ENCODE peak calls at places on chromosome 13, in five cellular contexts. V is HepG2, B is GM12878, P is K562, D is SK-N-SH. L is an unnamed sample.

GRCh38 chr13:80716610-80717081 is 375.7 kb upstream of the SPRY2 start:
- DNase-seq in V (no peak), B (no peak), P (no peak), D (no peak), L (no peak)

GRCh38 chr13:32391101-32391620 is 36.8 kb downstream of the N4BP2L1 start:
- DNase-seq in V (no peak), B (no peak), P (no peak), D (no peak), L (no peak)

GRCh38 chr13:46759861-46760260 is 37.1 kb downstream of the ESD start:
- DNase-seq in V (no peak), B (no peak), P (no peak), D (no peak), L (no peak)

GRCh38 chr13:37306778-37307544 is 201.5 kb upstream of the CSNK1A1L start:
- DNase-seq in V (no peak), B (no peak), P (no peak), D (no peak), L (no peak)

GRCh38 chr13:75687145-75687763 is 51.1 kb downstream of the LMO7 start:
- DNase-seq in V (peak; percentile 46), B (no peak), P (peak; percentile 9), D (peak; percentile 10), L (peak; percentile 24)

GRCh38 chr13:109422163-109422562 is 364.2 kb downstream of the IRS2 start:
- DNase-seq in V (no peak), B (no peak), P (no peak), D (no peak), L (no peak)

GRCh38 chr13:106161186-106161585 is 374.3 kb downstream of the EFNB2 start:
- DNase-seq in V (no peak), B (no peak), P (no peak), D (no peak), L (no peak)

GRCh38 chr13:27203854-27204253 is 32.2 kb upstream of the USP12 start:
- DNase-seq in V (peak; percentile 14), B (no peak), P (no peak), D (no peak), L (no peak)

GRCh38 chr13:99214232-99214631 is 13.6 kb downstream of the UBAC2 start:
- DNase-seq in V (no peak), B (peak; percentile 67), P (no peak), D (no peak), L (no peak)

GRCh38 chr13:97810152-97810551 is 143.3 kb upstream of the IPO5 start:
- DNase-seq in V (peak; percentile 13), B (no peak), P (no peak), D (peak; percentile 21), L (peak; percentile 7)

GRCh38 chr13:97809576-97809975 is 143.9 kb upstream of the IPO5 start:
- DNase-seq in V (no peak), B (no peak), P (no peak), D (no peak), L (no peak)
- TF ChIP-seq ZBTB33 in V (no peak), B (no peak), P (no peak), D (no peak), L (no peak)

GRCh38 chr13:34816543-34816942 is 125.5 kb upstream of the NBEA start:
- DNase-seq in V (no peak), B (no peak), P (no peak), D (no peak), L (no peak)
- TF ChIP-seq ZBTB33 in V (no peak), B (no peak), P (no peak), D (no peak), L (no peak)

DNA sequence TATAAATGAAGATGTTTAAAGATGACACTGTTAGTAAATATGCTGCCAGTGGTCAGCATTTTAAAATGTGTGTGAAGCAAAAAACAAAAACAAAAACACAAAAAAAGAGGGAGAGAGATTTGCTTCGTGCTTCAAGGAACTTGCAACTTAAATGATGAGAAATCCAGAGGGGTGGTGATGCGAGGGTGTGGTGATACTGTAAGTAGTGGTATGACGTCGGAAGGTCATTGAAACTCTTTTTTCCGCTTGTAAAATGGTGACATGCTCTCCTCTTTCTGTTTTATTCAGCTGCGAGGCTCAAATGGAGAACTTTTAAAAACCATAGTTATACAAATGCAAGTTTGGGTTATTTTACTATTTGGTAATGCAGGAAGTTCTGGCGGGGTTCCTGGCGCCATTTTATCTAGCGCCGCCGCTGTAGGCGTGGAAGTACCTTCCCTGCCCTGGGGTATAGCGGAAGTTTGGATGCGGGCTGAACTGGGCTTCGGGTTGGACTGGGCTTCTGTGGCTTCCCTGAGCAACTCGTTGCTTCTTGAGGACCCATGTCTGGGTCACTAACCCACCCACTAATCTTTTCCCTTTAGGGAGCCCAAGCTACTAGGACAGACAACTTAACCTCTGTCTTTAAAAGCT is 34.8 kb downstream of the DGKH start:
- DNase-seq in V (no peak), B (no peak), P (no peak), D (no peak), L (no peak)
- TF ChIP-seq ZBTB33 in V (no peak), B (peak; percentile 84), P (peak; percentile 65), D (no peak), L (no peak)

DNA sequence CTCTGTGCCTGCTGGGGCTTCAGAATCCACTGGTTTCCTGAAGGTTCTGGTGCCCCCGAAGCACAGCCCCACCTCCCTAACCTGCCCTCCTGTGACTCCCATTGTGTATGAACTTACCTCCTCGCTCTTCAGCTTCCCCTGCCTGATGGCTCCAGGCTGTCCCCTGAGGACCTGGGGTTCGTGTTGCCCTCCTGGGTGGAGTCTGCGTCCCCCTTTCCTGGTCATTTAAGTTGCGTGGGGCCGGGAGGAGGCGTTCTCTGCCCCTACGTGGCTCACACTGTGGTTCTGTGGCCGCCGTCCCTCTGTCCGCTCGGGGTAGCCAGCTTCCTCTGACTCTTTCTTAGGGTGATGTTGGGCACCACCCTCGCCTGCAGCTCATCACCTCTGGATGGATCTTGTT is 13.9 kb downstream of the TFDP1 start:
- DNase-seq in V (no peak), B (no peak), P (no peak), D (no peak), L (no peak)
- TF ChIP-seq ZBTB33 in V (no peak), B (no peak), P (no peak), D (no peak), L (no peak)

GRCh38 chr13:113802090-113802531 is 43.1 kb downstream of the TMEM255B start:
- DNase-seq in V (peak; percentile 13), B (no peak), P (peak; percentile 23), D (peak; percentile 97), L (no peak)
- TF ChIP-seq ZBTB33 in V (no peak), B (no peak), P (no peak), D (no peak), L (no peak)

L was measured in HCT116.